ENCODE peak calls at places on chromosome 7, in nine cellular contexts. W is psoas muscle, Y is dorsolateral prefrontal cortex, E is bronchial epithelial cell, I is cardiac septum, J is skeletal muscle cell, T is neural crest cell, N is B cell, V is epithelial cell of prostate. K is an unnamed sample.

GRCh38 chr7:50552921-50553320 is 12.3 kb downstream of the DDC start:
- DNase-seq in T (peak; percentile 49), N (no peak), J (no peak), I (no peak), E (peak; percentile 34), V (no peak), Y (no peak), W (no peak), K (no peak)

GRCh38 chr7:38222481-38223096 is 44.5 kb downstream of the STARD3NL start:
- DNase-seq in Y (no peak), W (no peak), T (no peak), V (no peak), E (peak; percentile 65), I (no peak), N (peak; percentile 70), J (peak; percentile 10), K (peak; percentile 32)

GRCh38 chr7:136868496-136869005 is at the start of gene CHRM2:
- DNase-seq in E (no peak), J (no peak), V (no peak), I (peak; percentile 76), T (peak; percentile 15), W (no peak), N (no peak), Y (no peak), K (peak; percentile 25)

GRCh38 chr7:87628780-87629569 is 777 bp downstream of the RUNDC3B start:
- DNase-seq in E (peak; percentile 26), V (no peak), Y (no peak), T (peak; percentile 4), J (no peak), N (peak; percentile 58), W (peak; percentile 17), I (peak; percentile 75), K (peak; percentile 32)

GRCh38 chr7:151028131-151028947 is at the start of gene ABCB8:
- DNase-seq in Y (peak; percentile 99), W (peak; percentile 96), E (peak; percentile 98), I (peak; percentile 98), J (peak; percentile 94), N (peak; percentile 98), V (peak; percentile 95), T (peak; percentile 99), K (peak; percentile 100)

GRCh38 chr7:101124376-101125056 is 2.4 kb upstream of the SERPINE1 start:
- DNase-seq in N (no peak), I (no peak), W (no peak), E (peak; percentile 80), J (peak; percentile 47), V (no peak), Y (no peak), T (no peak), K (no peak)

GRCh38 chr7:43249808-43250145 is 137.3 kb downstream of the HECW1 start:
- DNase-seq in J (no peak), E (no peak), N (no peak), T (no peak), Y (no peak), V (no peak), I (no peak), W (no peak), K (no peak)

GRCh38 chr7:155296788-155297516 is 726 bp upstream of the INSIG1 start:
- DNase-seq in Y (peak; percentile 49), I (peak; percentile 83), E (peak; percentile 67), W (peak; percentile 75), V (no peak), T (no peak), J (peak; percentile 77), N (no peak), K (peak; percentile 55)

GRCh38 chr7:65809259-65809981 is 63.5 kb upstream of the VKORC1L1 start:
- DNase-seq in N (no peak), Y (no peak), E (no peak), W (no peak), V (no peak), T (no peak), I (no peak), J (no peak), K (peak; percentile 45)

GRCh38 chr7:140667476-140667875 is 5.3 kb upstream of the ADCK2 start:
- DNase-seq in N (no peak), V (no peak), T (no peak), I (no peak), E (no peak), Y (no peak), W (no peak), J (no peak), K (no peak)

GRCh38 chr7:77910124-77910523 is 111.6 kb downstream of the PHTF2 start:
- DNase-seq in I (no peak), V (no peak), W (no peak), Y (no peak), N (no peak), E (no peak), T (no peak), J (no peak), K (no peak)

GRCh38 chr7:150866932-150867564 is 14.7 kb downstream of the AOC1 start:
- DNase-seq in T (no peak), J (no peak), V (no peak), N (no peak), I (no peak), W (no peak), Y (no peak), E (no peak), K (no peak)

GRCh38 chr7:131555565-131556054 is 818 bp downstream of the PODXL start:
- DNase-seq in T (no peak), I (no peak), N (peak; percentile 46), Y (no peak), E (no peak), W (no peak), V (no peak), J (no peak), K (no peak)

GRCh38 chr7:27947581-27948278 is 207.8 kb downstream of the TAX1BP1 start:
- DNase-seq in I (no peak), Y (peak; percentile 65), N (no peak), E (no peak), W (no peak), V (no peak), J (no peak), T (no peak), K (no peak)

GRCh38 chr7:518630-519428 is 817 bp downstream of the PDGFA start:
- DNase-seq in J (no peak), Y (peak; percentile 74), W (peak; percentile 82), I (peak; percentile 89), E (peak; percentile 54), V (peak; percentile 61), N (peak; percentile 34), T (peak; percentile 46), K (peak; percentile 73)

GRCh38 chr7:103154042-103154441 is 5.1 kb upstream of the NAPEPLD start:
- DNase-seq in I (no peak), V (no peak), N (no peak), W (no peak), Y (no peak), E (no peak), T (no peak), J (no peak), K (no peak)

GRCh38 chr7:66163186-66163610 is 41.9 kb upstream of the TPST1 start:
- DNase-seq in E (no peak), N (no peak), T (no peak), Y (no peak), V (no peak), J (no peak), I (no peak), W (peak; percentile 26), K (no peak)

GRCh38 chr7:69359003-69359555 is 239.2 kb upstream of the AUTS2 start:
- DNase-seq in E (no peak), Y (no peak), J (no peak), N (no peak), W (no peak), T (no peak), V (no peak), I (no peak), K (no peak)

GRCh38 chr7:99132922-99133321 is 11.0 kb downstream of the SMURF1 start:
- DNase-seq in Y (no peak), J (no peak), T (no peak), N (no peak), W (no peak), E (peak; percentile 77), I (no peak), V (no peak), K (no peak)

GRCh38 chr7:127652333-127653248 is 597 bp downstream of the SND1 start:
- DNase-seq in J (no peak), I (no peak), Y (no peak), E (peak; percentile 31), W (no peak), N (peak; percentile 11), T (no peak), V (no peak), K (no peak)

GRCh38 chr7:24723178-24723530 is 34.1 kb downstream of the GSDME start:
- DNase-seq in N (no peak), Y (no peak), I (peak; percentile 51), E (no peak), W (no peak), V (no peak), J (no peak), T (no peak), K (no peak)

GRCh38 chr7:151076863-151077704 is 3.5 kb downstream of the FASTK start:
- DNase-seq in T (peak; percentile 47), I (no peak), W (no peak), Y (no peak), E (no peak), N (peak; percentile 27), V (no peak), J (no peak), K (no peak)

GRCh38 chr7:17292858-17293257 is 5.6 kb upstream of the AHR start:
- DNase-seq in V (no peak), W (no peak), J (no peak), T (no peak), N (no peak), I (no peak), Y (no peak), E (no peak), K (no peak)

GRCh38 chr7:28297821-28298439 is 114.4 kb upstream of the CREB5 start:
- DNase-seq in Y (no peak), T (no peak), W (no peak), J (no peak), E (no peak), I (no peak), N (peak; percentile 60), V (no peak), K (no peak)

GRCh38 chr7:64463636-64464375 is 99.1 kb downstream of the ZNF680 start:
- DNase-seq in N (peak; percentile 55), T (no peak), J (no peak), V (no peak), W (peak; percentile 70), I (peak; percentile 86), E (peak; percentile 5), Y (peak; percentile 72), K (no peak)

GRCh38 chr7:95527033-95527775 is 41.5 kb downstream of the ASB4 start:
- DNase-seq in V (no peak), W (no peak), T (peak; percentile 67), Y (peak; percentile 51), I (no peak), J (peak; percentile 3), N (peak; percentile 69), E (peak; percentile 38), K (peak; percentile 57)

GRCh38 chr7:8295638-8296361 is 33.8 kb upstream of the ICA1 start:
- DNase-seq in Y (no peak), N (peak; percentile 70), T (peak; percentile 20), I (no peak), W (no peak), J (peak; percentile 49), E (peak; percentile 84), V (peak; percentile 37), K (peak; percentile 72)

GRCh38 chr7:39951156-39951942 is 1.3 kb downstream of the CDK13 start:
- DNase-seq in V (no peak), W (peak; percentile 66), J (no peak), E (peak; percentile 18), I (peak; percentile 81), T (peak; percentile 51), N (peak; percentile 85), Y (no peak), K (peak; percentile 78)

GRCh38 chr7:35286422-35286821 is 32.5 kb upstream of the TBX20 start:
- DNase-seq in J (peak; percentile 20), T (no peak), V (no peak), I (no peak), N (no peak), Y (no peak), E (peak; percentile 10), W (no peak), K (no peak)

GRCh38 chr7:151437866-151438516 is 1.9 kb downstream of the CRYGN start:
- DNase-seq in J (no peak), Y (no peak), N (no peak), T (no peak), I (no peak), E (no peak), W (no peak), V (no peak), K (no peak)

GRCh38 chr7:36951257-36951697 is 227.0 kb upstream of the AOAH start:
- DNase-seq in W (no peak), V (no peak), I (no peak), Y (no peak), J (no peak), T (no peak), N (no peak), E (no peak), K (peak; percentile 59)